ENCODE peak calls at places on chromosomes 6 and 20, in six cellular contexts. D is GM23338; P is naive thymus-derived CD8-positive, alpha-beta T cell; O is CD4-positive, alpha-beta T cell; V is psoas muscle; Q is H1. X is an unnamed sample.

GRCh38 chr6:166308769-166309589 is 787 bp upstream of the PRR18 start:
- DNase-seq in O (no peak), P (no peak), Q (no peak), D (peak; percentile 48), V (no peak), X (no peak)

GRCh38 chr6:101883398-101883975 is 490.0 kb downstream of the GRIK2 start:
- DNase-seq in Q (no peak), D (no peak), V (no peak), O (no peak), P (no peak), X (no peak)

GRCh38 chr20:23622839-23623343 is 14.9 kb downstream of the CST3 start:
- DNase-seq in O (no peak), D (no peak), V (peak; percentile 81), Q (no peak), P (no peak), X (peak; percentile 68)

GRCh38 chr20:59047938-59048680 is 5.5 kb upstream of the PRELID3B start:
- DNase-seq in P (no peak), O (no peak), Q (no peak), D (no peak), V (no peak), X (no peak)

GRCh38 chr20:61684136-61684535 is 381.5 kb downstream of the TAF4 start:
- DNase-seq in Q (no peak), D (no peak), V (no peak), O (no peak), P (no peak), X (no peak)

GRCh38 chr20:12989586-12989985 is 19.2 kb upstream of the SPTLC3 start:
- DNase-seq in O (no peak), Q (no peak), P (no peak), V (no peak), D (no peak), X (no peak)

GRCh38 chr6:35600659-35601125 is 88.0 kb upstream of the TULP1 start:
- DNase-seq in P (no peak), V (no peak), D (no peak), O (no peak), Q (no peak), X (peak; percentile 81)

GRCh38 chr20:2521369-2522305 is 12.9 kb upstream of the ZNF343 start:
- DNase-seq in P (no peak), D (peak; percentile 76), O (peak; percentile 40), Q (no peak), V (peak; percentile 23), X (peak; percentile 51)

GRCh38 chr20:59831901-59832240 is 101.6 kb downstream of the SYCP2 start:
- DNase-seq in Q (no peak), P (no peak), V (no peak), O (no peak), D (no peak), X (no peak)

GRCh38 chr20:3818155-3819151 is 1.9 kb upstream of the AP5S1 start:
- DNase-seq in O (no peak), V (peak; percentile 71), P (no peak), D (peak; percentile 89), Q (no peak), X (peak; percentile 69)

GRCh38 chr20:18133962-18134361 is 3.7 kb upstream of the KAT14 start:
- DNase-seq in V (no peak), D (no peak), O (no peak), Q (no peak), P (no peak), X (no peak)

GRCh38 chr6:109083657-109084056 is 11.0 kb downstream of the SESN1 start:
- DNase-seq in D (no peak), O (no peak), V (no peak), P (no peak), Q (no peak), X (no peak)

GRCh38 chr20:3160418-3160817 is 753 bp upstream of the FASTKD5 start:
- DNase-seq in Q (no peak), P (no peak), D (no peak), O (no peak), V (no peak), X (no peak)

GRCh38 chr6:82182756-82183155 is 64.8 kb downstream of the IBTK start:
- DNase-seq in P (no peak), D (no peak), Q (no peak), V (no peak), O (no peak), X (no peak)

GRCh38 chr20:20549699-20550098 is 162.7 kb downstream of the RALGAPA2 start:
- DNase-seq in D (no peak), V (no peak), P (no peak), O (no peak), Q (no peak), X (no peak)

GRCh38 chr6:12262236-12263061 is 27.7 kb upstream of the EDN1 start:
- DNase-seq in P (no peak), O (no peak), V (no peak), D (peak; percentile 2), Q (no peak), X (no peak)

GRCh38 chr6:35568967-35569606 is 56.4 kb upstream of the TULP1 start:
- DNase-seq in Q (no peak), V (peak; percentile 73), D (peak; percentile 72), P (no peak), O (peak; percentile 28), X (no peak)

GRCh38 chr6:151627689-151628444 is 134.1 kb downstream of the CCDC170 start:
- DNase-seq in D (no peak), Q (no peak), O (no peak), P (no peak), V (no peak), X (no peak)

GRCh38 chr6:44235891-44236516 is 10.9 kb upstream of the HSP90AB1 start:
- DNase-seq in P (no peak), V (no peak), D (peak; percentile 56), Q (no peak), O (no peak), X (no peak)

GRCh38 chr20:42181064-42181463 is 562.9 kb upstream of the CHD6 start:
- DNase-seq in P (no peak), Q (no peak), O (no peak), V (no peak), D (no peak), X (no peak)

GRCh38 chr6:89413006-89413400 is 930 bp upstream of the RRAGD start:
- DNase-seq in P (no peak), D (no peak), O (no peak), V (no peak), Q (no peak), X (no peak)

GRCh38 chr6:69775941-69776340 is 20.9 kb downstream of the LMBRD1 start:
- DNase-seq in Q (no peak), V (no peak), D (no peak), P (no peak), O (no peak), X (no peak)

GRCh38 chr20:63933646-63934045 is 22.6 kb downstream of the UCKL1 start:
- DNase-seq in Q (no peak), P (no peak), O (no peak), V (no peak), D (no peak), X (no peak)

GRCh38 chr6:115729036-115729435 is 331.7 kb downstream of the FRK start:
- DNase-seq in P (no peak), Q (no peak), V (no peak), D (no peak), O (no peak), X (no peak)

GRCh38 chr6:34370371-34370770 is 22.1 kb downstream of the NUDT3 start:
- DNase-seq in D (no peak), Q (no peak), O (no peak), P (no peak), V (no peak), X (peak; percentile 85)

X was measured in endothelial cell of umbilical vein.